ENCODE peak calls at places on chromosomes 4 and X, in four cellular contexts. I, S, H and X are unnamed samples.

GRCh38 chrX:24392709-24393108 is 32.3 kb downstream of the SUPT20HL1 start:
- DNase-seq in I (no peak), S (no peak), H (no peak), X (no peak)

GRCh38 chrX:150683536-150684146 is 9.6 kb upstream of the MTMR1 start:
- DNase-seq in I (no peak), S (no peak), H (no peak), X (no peak)

GRCh38 chrX:77528034-77528433 is 80.8 kb downstream of the FGF16 start:
- DNase-seq in I (no peak), S (no peak), H (no peak), X (no peak)

GRCh38 chr4:2746891-2747695 is 9.0 kb downstream of the TNIP2 start:
- DNase-seq in I (no peak), S (no peak), H (peak; percentile 37), X (no peak)

GRCh38 chr4:109629775-109630174 is 69.7 kb downstream of the MCUB start:
- DNase-seq in I (no peak), S (no peak), H (no peak), X (no peak)

GRCh38 chr4:86977621-86978184 is 42.9 kb downstream of the AFF1 start:
- DNase-seq in I (no peak), S (peak; percentile 78), H (no peak), X (no peak)

GRCh38 chrX:108642273-108642628 is 94.1 kb downstream of the IRS4 start:
- DNase-seq in I (no peak), S (no peak), H (no peak), X (no peak)

GRCh38 chr4:1872918-1873269 is 1.7 kb downstream of the NSD2 start:
- DNase-seq in I (no peak), S (peak; percentile 78), H (peak; percentile 76), X (no peak)

GRCh38 chrX:25004485-25005032 is 11.2 kb downstream of the ARX start:
- DNase-seq in I (no peak), S (no peak), H (no peak), X (no peak)

GRCh38 chr4:57018930-57019329 is 40.2 kb downstream of the POLR2B start:
- DNase-seq in I (no peak), S (no peak), H (no peak), X (no peak)

GRCh38 chr4:176839656-176840055 is 46.9 kb upstream of the VEGFC start:
- DNase-seq in I (no peak), S (no peak), H (no peak), X (no peak)

GRCh38 chrX:133992877-133993276 is 7.5 kb upstream of the GPC3 start:
- DNase-seq in I (no peak), S (no peak), H (no peak), X (no peak)

GRCh38 chr4:138218976-138219375 is 23.2 kb downstream of the SLC7A11 start:
- DNase-seq in I (no peak), S (no peak), H (no peak), X (no peak)

GRCh38 chr4:7984286-7984925 is 44.7 kb upstream of the AFAP1 start:
- DNase-seq in I (no peak), S (no peak), H (no peak), X (no peak)

GRCh38 chr4:1385373-1386340 is 20.6 kb downstream of the NKX1-1 start:
- DNase-seq in I (no peak), S (no peak), H (no peak), X (no peak)

GRCh38 chrX:10781847-10782530 is 161.6 kb upstream of the MID1 start:
- DNase-seq in I (no peak), S (no peak), H (no peak), X (no peak)

GRCh38 chrX:37420756-37421155 is 71.6 kb downstream of the PRRG1 start:
- DNase-seq in I (no peak), S (no peak), H (no peak), X (no peak)